ENCODE peak calls at places on chromosomes 12 and 14, in ten cellular contexts. Y, Q, E, U, B, F, S, Z, K and R are unnamed samples.

GRCh38 chr14:64952598-64953309 is 10.2 kb upstream of the GPX2 start:
- DNase-seq in E (no peak), S (no peak), U (peak; percentile 4), Z (peak; percentile 45), Q (no peak), B (no peak), F (no peak), Y (no peak), K (no peak), R (peak; percentile 32)

GRCh38 chr12:11717533-11717961 is 68.1 kb downstream of the ETV6 start:
- DNase-seq in Z (peak; percentile 58), F (no peak), Q (no peak), Y (no peak), B (no peak), S (no peak), E (no peak), K (no peak), U (no peak), R (peak; percentile 56)

GRCh38 chr14:61103541-61104339 is 122.7 kb downstream of the SLC38A6 start:
- DNase-seq in F (no peak), E (no peak), Z (peak; percentile 97), Q (no peak), B (no peak), Y (no peak), U (no peak), K (peak; percentile 74), S (peak; percentile 13), R (peak; percentile 99)

GRCh38 chr12:66678640-66679268 is at the start of gene GRIP1:
- DNase-seq in Y (no peak), F (peak; percentile 30), U (peak; percentile 55), E (no peak), B (no peak), K (no peak), S (no peak), Q (peak; percentile 56), Z (no peak), R (peak; percentile 8)

GRCh38 chr12:6773662-6774351 is 1.5 kb downstream of the LAG3 start:
- DNase-seq in U (no peak), Q (no peak), E (no peak), B (peak; percentile 44), Z (no peak), S (no peak), F (no peak), Y (no peak), K (no peak), R (no peak)

GRCh38 chr12:53232641-53233538 is 881 bp upstream of the RARG start:
- DNase-seq in Q (no peak), F (no peak), E (no peak), S (no peak), K (no peak), B (peak; percentile 66), U (peak; percentile 52), Y (no peak), Z (no peak), R (no peak)

GRCh38 chr14:56549721-56550120 is 29.9 kb upstream of the TMEM260 start:
- DNase-seq in U (no peak), K (no peak), E (no peak), F (no peak), Z (no peak), S (no peak), Y (no peak), Q (no peak), B (no peak), R (peak; percentile 31)

GRCh38 chr14:98297567-98297966 is 974.4 kb downstream of the BCL11B start:
- DNase-seq in S (no peak), Q (no peak), Y (no peak), K (no peak), Z (no peak), E (no peak), U (no peak), B (no peak), F (no peak), R (no peak)

GRCh38 chr12:1594045-1594294 is 411 bp downstream of the FBXL14 start:
- DNase-seq in E (no peak), S (no peak), F (no peak), Q (no peak), Z (no peak), Y (no peak), K (no peak), B (no peak), U (no peak), R (peak; percentile 65)